ENCODE peak calls at places on chromosome 19, in six cellular contexts. S is stomach, M is sigmoid colon, P is fibroblast of lung, R is B cell, L is cardiac muscle cell. U is an unnamed sample.

GRCh38 chr19:49421039-49421877 is 2.0 kb downstream of the PTH2 start:
- DNase-seq in S (peak), M (no peak), P (peak), R (peak), L (peak), U (no peak)

GRCh38 chr19:17948967-17949930 is 16.4 kb downstream of the CCDC124 start:
- DNase-seq in S (no peak), M (no peak), P (no peak), R (peak), L (no peak), U (no peak)

GRCh38 chr19:17933414-17934129 is 757 bp downstream of the CCDC124 start:
- DNase-seq in S (no peak), M (no peak), P (peak), R (no peak), L (peak), U (no peak)

GRCh38 chr19:18438331-18439024 is 545 bp upstream of the ISYNA1 start:
- DNase-seq in S (no peak), M (no peak), P (no peak), R (no peak), L (peak), U (no peak)

GRCh38 chr19:8569066-8569761 is 8.0 kb downstream of the MYO1F start:
- DNase-seq in S (peak), M (no peak), P (peak), R (peak), L (peak), U (no peak)

GRCh38 chr19:39342647-39343305 is 555 bp downstream of the SAMD4B start:
- DNase-seq in S (no peak), M (peak), P (no peak), R (no peak), L (peak), U (no peak)

GRCh38 chr19:46678110-46678732 is 17.2 kb upstream of the DACT3 start:
- DNase-seq in S (peak), M (no peak), P (no peak), R (peak), L (no peak), U (no peak)

GRCh38 chr19:11674067-11674492 is 64.7 kb downstream of the ZNF823 start:
- DNase-seq in S (no peak), M (no peak), P (no peak), R (no peak), L (no peak), U (no peak)

GRCh38 chr19:3692141-3693029 is 7.9 kb downstream of the PIP5K1C start:
- DNase-seq in S (no peak), M (no peak), P (no peak), R (peak), L (no peak), U (no peak)

GRCh38 chr19:19280561-19280960 is 7.5 kb upstream of the TM6SF2 start:
- DNase-seq in S (no peak), M (no peak), P (peak), R (no peak), L (peak), U (no peak)

GRCh38 chr19:17778621-17779280 is 16.2 kb upstream of the B3GNT3 start:
- DNase-seq in S (no peak), M (no peak), P (no peak), R (no peak), L (peak), U (no peak)

GRCh38 chr19:16136185-16137067 is 7.1 kb upstream of the HSH2D start:
- DNase-seq in S (no peak), M (no peak), P (no peak), R (no peak), L (no peak), U (no peak)

GRCh38 chr19:51060336-51060735 is 4.6 kb downstream of the KLK13 start:
- DNase-seq in S (peak), M (no peak), P (no peak), R (no peak), L (no peak), U (no peak)

GRCh38 chr19:5216141-5216847 is 124.3 kb downstream of the PTPRS start:
- DNase-seq in S (no peak), M (no peak), P (no peak), R (peak), L (no peak), U (no peak)

GRCh38 chr19:56221851-56222250 is 19.8 kb downstream of the ZSCAN5C start:
- DNase-seq in S (no peak), M (no peak), P (no peak), R (no peak), L (no peak), U (no peak)
- TF ChIP-seq CTCF in S (no peak), M (no peak), P (no peak), R (no peak), L (peak), U (no peak)

GRCh38 chr19:13914777-13915176 is 8.8 kb downstream of the CC2D1A start:
- DNase-seq in S (no peak), M (no peak), P (no peak), R (no peak), L (no peak), U (no peak)

GRCh38 chr19:13908674-13909073 is 2.7 kb downstream of the CC2D1A start:
- DNase-seq in S (no peak), M (no peak), P (no peak), R (no peak), L (no peak), U (no peak)

GRCh38 chr19:13909430-13909829 is 3.4 kb downstream of the CC2D1A start:
- DNase-seq in S (peak), M (no peak), P (no peak), R (no peak), L (no peak), U (no peak)

GRCh38 chr19:13917888-13918406 is 11.9 kb downstream of the CC2D1A start:
- DNase-seq in S (peak), M (no peak), P (no peak), R (no peak), L (no peak), U (no peak)

DNA sequence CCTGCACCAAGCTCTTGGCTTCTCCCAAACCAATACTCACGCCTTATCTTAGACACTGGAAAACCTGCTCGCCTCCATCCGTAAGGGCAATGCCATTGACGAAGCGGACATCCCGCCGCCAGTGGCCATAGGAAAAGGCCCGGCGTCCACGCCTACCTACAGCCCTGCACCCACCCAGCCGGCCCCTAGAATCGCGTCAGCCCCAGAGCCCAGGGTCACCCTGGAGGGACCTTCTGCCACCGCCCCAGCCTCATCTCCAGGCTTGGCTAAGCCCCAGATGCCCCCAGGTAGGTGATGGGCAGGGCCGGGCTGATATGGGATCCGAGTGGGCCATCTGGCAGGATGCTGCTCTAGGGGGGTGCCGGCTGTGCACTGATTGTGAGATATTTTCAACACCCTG is 7.4 kb downstream of the CC2D1A start:
- DNase-seq in S (no peak), M (no peak), P (no peak), R (no peak), L (no peak), U (no peak)
- TF ChIP-seq CTCF in S (no peak), M (no peak), P (no peak), R (no peak), L (no peak), U (no peak)

GRCh38 chr19:37511821-37512220 is 5.1 kb downstream of the ZNF793 start:
- DNase-seq in S (no peak), M (no peak), P (no peak), R (no peak), L (no peak), U (no peak)

GRCh38 chr19:37511186-37511585 is 4.4 kb downstream of the ZNF793 start:
- DNase-seq in S (no peak), M (no peak), P (no peak), R (no peak), L (no peak), U (no peak)

GRCh38 chr19:37505958-37506386 is 767 bp upstream of the ZNF793 start:
- DNase-seq in S (no peak), M (no peak), P (no peak), R (peak), L (no peak), U (no peak)

GRCh38 chr19:37507167-37507464 is 377 bp downstream of the ZNF793 start:
- DNase-seq in S (no peak), M (no peak), P (no peak), R (no peak), L (no peak), U (no peak)

GRCh38 chr19:37506387-37507166 is at the start of gene ZNF793:
- DNase-seq in S (peak), M (peak), P (peak), R (peak), L (peak), U (peak)
- TF ChIP-seq CTCF in S (no peak), M (no peak), P (no peak), R (no peak), L (no peak), U (no peak)

GRCh38 chr19:47729468-47729798 is 15.9 kb upstream of the NOP53 start:
- DNase-seq in S (peak), M (peak), P (peak), R (no peak), L (peak), U (peak)
- TF ChIP-seq CTCF in S (no peak), M (no peak), P (no peak), R (no peak), L (no peak), U (no peak)

DNA sequence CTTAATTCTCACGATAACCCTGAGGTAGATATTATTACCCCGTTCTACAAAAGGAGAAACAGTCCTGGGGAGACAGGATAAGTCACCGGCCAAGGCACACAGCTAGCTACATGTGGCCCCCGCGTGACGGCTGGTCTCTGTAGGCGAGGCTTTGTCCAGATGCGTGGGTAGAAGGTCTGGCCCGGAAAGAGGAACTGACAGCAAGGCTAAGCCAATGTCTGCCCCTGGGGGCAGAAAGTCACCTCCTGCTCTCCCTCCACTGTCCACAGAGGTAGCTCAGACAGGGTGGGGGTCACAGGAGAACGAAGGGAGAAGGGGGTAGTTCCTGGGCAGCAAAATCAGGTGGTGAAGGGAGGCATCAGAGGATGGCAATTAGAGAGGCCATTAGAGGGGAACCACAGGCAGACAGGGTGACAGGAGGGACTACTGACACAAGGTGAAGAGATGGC is 1.8 kb downstream of the APOC4 start:
- DNase-seq in S (peak), M (peak), P (no peak), R (peak), L (no peak), U (no peak)
- TF ChIP-seq CTCF in S (no peak), M (no peak), P (no peak), R (no peak), L (no peak), U (no peak)

DNA sequence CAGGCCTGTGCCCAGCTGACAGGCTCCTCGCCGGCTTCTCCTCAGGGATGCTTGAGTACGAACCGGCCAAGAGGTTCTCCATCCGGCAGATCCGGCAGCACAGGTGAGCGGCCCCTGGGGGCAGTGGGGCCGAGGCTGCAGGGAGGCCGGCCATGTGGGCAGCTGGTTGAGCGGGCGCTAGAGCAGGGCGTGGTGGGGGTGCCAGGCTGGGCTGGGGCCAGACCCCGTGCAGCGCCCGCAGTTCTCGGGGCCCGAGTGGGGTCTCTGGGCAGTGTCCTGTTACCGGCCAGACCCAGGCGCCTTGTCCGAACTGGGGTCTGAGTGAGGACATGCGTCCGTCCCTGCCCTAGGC is 15.9 kb downstream of the CBARP start:
- DNase-seq in S (no peak), M (no peak), P (no peak), R (no peak), L (no peak), U (no peak)
- TF ChIP-seq CTCF in S (no peak), M (no peak), P (no peak), R (no peak), L (no peak), U (no peak)

GRCh38 chr19:56664511-56664910 is 7.0 kb downstream of the ZNF835 start:
- DNase-seq in S (no peak), M (no peak), P (no peak), R (no peak), L (no peak), U (no peak)

GRCh38 chr19:56661248-56661647 is 10.3 kb downstream of the ZNF835 start:
- DNase-seq in S (no peak), M (no peak), P (no peak), R (no peak), L (no peak), U (no peak)

GRCh38 chr19:56663931-56664500 is 7.5 kb downstream of the ZNF835 start:
- DNase-seq in S (no peak), M (no peak), P (no peak), R (no peak), L (no peak), U (no peak)

GRCh38 chr19:56660381-56661105 is 11.0 kb downstream of the ZNF835 start:
- DNase-seq in S (no peak), M (no peak), P (no peak), R (no peak), L (no peak), U (no peak)
- TF ChIP-seq CTCF in S (no peak), M (peak), P (no peak), R (no peak), L (no peak), U (no peak)